ENCODE peak calls at places on chromosomes 1 and 21, in five cellular contexts. U is choroid plexus epithelial cell, C is HS-27A, G is thoracic aorta, K is NCI-H748 treated with DMSO at 0.1 percent for 48 hours. I is an unnamed sample.

GRCh38 chr1:156221986-156222692 is 9.3 kb downstream of the PMF1 start:
- DNase-seq in U (no peak), C (no peak), G (no peak), K (no peak), I (no peak)

GRCh38 chr1:2255420-2256369 is 27.6 kb downstream of the SKI start:
- DNase-seq in U (peak; percentile 68), C (peak; percentile 36), G (no peak), K (no peak), I (no peak)

GRCh38 chr1:206982216-206982615 is 12.0 kb upstream of the FCAMR start:
- DNase-seq in U (peak; percentile 48), C (no peak), G (no peak), K (peak; percentile 1), I (peak; percentile 57)

GRCh38 chr1:11560061-11560460 is 81.1 kb downstream of the DISP3 start:
- DNase-seq in U (no peak), C (no peak), G (no peak), K (no peak), I (no peak)

GRCh38 chr21:38950388-38951094 is 144.8 kb downstream of the ETS2 start:
- DNase-seq in U (peak; percentile 40), C (no peak), G (no peak), K (peak; percentile 33), I (no peak)

GRCh38 chr1:24929876-24930702 is at the start of gene RUNX3:
- DNase-seq in U (no peak), C (no peak), G (no peak), K (peak; percentile 17), I (no peak)

GRCh38 chr1:93960641-93961147 is 51.5 kb upstream of the GCLM start:
- DNase-seq in U (no peak), C (no peak), G (no peak), K (no peak), I (no peak)

GRCh38 chr1:119139857-119140176 is 636 bp downstream of the WARS2 start:
- DNase-seq in U (no peak), C (no peak), G (no peak), K (peak; percentile 90), I (no peak)

GRCh38 chr21:45450741-45451740 is 46.1 kb downstream of the COL18A1 start:
- DNase-seq in U (no peak), C (no peak), G (no peak), K (no peak), I (no peak)

GRCh38 chr1:30378991-30379581 is 344.3 kb downstream of the MATN1 start:
- DNase-seq in U (peak; percentile 39), C (no peak), G (no peak), K (no peak), I (no peak)

GRCh38 chr1:42981871-42982270 is 23.2 kb upstream of the SLC2A1 start:
- DNase-seq in U (no peak), C (no peak), G (no peak), K (no peak), I (no peak)

GRCh38 chr1:41609166-41609883 is 124.8 kb upstream of the EDN2 start:
- DNase-seq in U (no peak), C (no peak), G (no peak), K (no peak), I (no peak)

GRCh38 chr21:32702702-32703101 is 25.1 kb downstream of the SYNJ1 start:
- DNase-seq in U (peak; percentile 62), C (no peak), G (no peak), K (no peak), I (no peak)

GRCh38 chr1:167999930-168000329 is 63.1 kb upstream of the MPC2 start:
- DNase-seq in U (no peak), C (no peak), G (no peak), K (no peak), I (no peak)

GRCh38 chr1:156493154-156493631 is 7.4 kb downstream of the MEF2D start:
- DNase-seq in U (no peak), C (no peak), G (no peak), K (no peak), I (no peak)

GRCh38 chr1:12369258-12369657 is 139.4 kb downstream of the VPS13D start:
- DNase-seq in U (no peak), C (no peak), G (no peak), K (no peak), I (no peak)

GRCh38 chr1:177912991-177913390 is 56.9 kb downstream of the SEC16B start:
- DNase-seq in U (no peak), C (no peak), G (no peak), K (no peak), I (no peak)

GRCh38 chr1:226814751-226815496 is 55.5 kb upstream of the PSEN2 start:
- DNase-seq in U (peak; percentile 72), C (no peak), G (peak; percentile 14), K (peak; percentile 30), I (peak; percentile 41)

GRCh38 chr1:211642870-211643269 is 32.6 kb downstream of the NEK2 start:
- DNase-seq in U (no peak), C (no peak), G (no peak), K (no peak), I (no peak)

GRCh38 chr1:162857850-162858249 is 3.1 kb downstream of the CCDC190 start:
- DNase-seq in U (peak; percentile 51), C (peak; percentile 58), G (no peak), K (no peak), I (no peak)

GRCh38 chr1:27632387-27633297 is 2.3 kb downstream of the FGR start:
- DNase-seq in U (no peak), C (no peak), G (no peak), K (no peak), I (no peak)

GRCh38 chr21:44390886-44391285 is 37.5 kb downstream of the TRPM2 start:
- DNase-seq in U (no peak), C (no peak), G (no peak), K (no peak), I (no peak)

GRCh38 chr1:180981596-180982387 is 40.9 kb downstream of the STX6 start:
- DNase-seq in U (peak; percentile 92), C (no peak), G (no peak), K (no peak), I (no peak)

GRCh38 chr1:116415699-116416533 is 42.9 kb downstream of the ATP1A1 start:
- DNase-seq in U (peak; percentile 25), C (no peak), G (no peak), K (no peak), I (no peak)

GRCh38 chr1:236144446-236145150 is 2.3 kb downstream of the GPR137B start:
- DNase-seq in U (peak; percentile 26), C (no peak), G (no peak), K (no peak), I (no peak)

GRCh38 chr1:115862406-115862805 is 21.5 kb upstream of the NHLH2 start:
- DNase-seq in U (no peak), C (no peak), G (no peak), K (no peak), I (no peak)

GRCh38 chr1:22922640-22923039 is 50.0 kb downstream of the LACTBL1 start:
- DNase-seq in U (no peak), C (no peak), G (no peak), K (no peak), I (no peak)

GRCh38 chr1:239126881-239127280 is 259.5 kb upstream of the CHRM3 start:
- DNase-seq in U (no peak), C (no peak), G (no peak), K (no peak), I (no peak)

GRCh38 chr1:153750026-153750995 is 22.5 kb downstream of the INTS3 start:
- DNase-seq in U (no peak), C (no peak), G (peak; percentile 41), K (no peak), I (peak; percentile 59)

GRCh38 chr1:114587203-114587991 is 6.0 kb upstream of the BCAS2 start:
- DNase-seq in U (no peak), C (no peak), G (no peak), K (no peak), I (no peak)

GRCh38 chr1:28259935-28260802 is 851 bp downstream of the SESN2 start:
- DNase-seq in U (peak; percentile 91), C (peak; percentile 48), G (no peak), K (peak; percentile 15), I (peak; percentile 53)